ENCODE peak calls at places on chromosome 15, in five cellular contexts. X is BE2C, C is omental fat pad, G is HCT116, V is fibroblast of lung. Q is an unnamed sample.

GRCh38 chr15:74428442-74428787 is 5.3 kb downstream of the SEMA7A start:
- DNase-seq in G (no peak), X (no peak), C (no peak), V (no peak), Q (no peak)

GRCh38 chr15:42065478-42065877 is 28.9 kb downstream of the PLA2G4D start:
- DNase-seq in C (no peak), V (no peak), G (no peak), X (no peak), Q (no peak)

GRCh38 chr15:43071451-43071850 is 34.4 kb downstream of the UBR1 start:
- DNase-seq in V (no peak), G (no peak), X (no peak), C (no peak), Q (no peak)

GRCh38 chr15:77901921-77902750 is 175.4 kb downstream of the TBC1D2B start:
- DNase-seq in C (no peak), G (no peak), X (peak), V (no peak), Q (peak)

GRCh38 chr15:60893886-60894285 is 335.2 kb downstream of the RORA start:
- DNase-seq in C (no peak), X (no peak), V (no peak), G (no peak), Q (no peak)

GRCh38 chr15:96122077-96123027 is 208.1 kb upstream of the NR2F2 start:
- DNase-seq in G (peak), C (no peak), X (no peak), V (peak), Q (no peak)

GRCh38 chr15:96115642-96116041 is 214.9 kb upstream of the NR2F2 start:
- DNase-seq in X (no peak), V (peak), G (no peak), C (no peak), Q (no peak)

GRCh38 chr15:57550640-57551039 is 41.1 kb upstream of the MYZAP start:
- DNase-seq in G (no peak), X (no peak), V (no peak), C (no peak), Q (no peak)

GRCh38 chr15:25339431-25339830 is 99.4 kb downstream of the UBE3A start:
- DNase-seq in V (no peak), X (no peak), G (no peak), C (no peak), Q (no peak)

GRCh38 chr15:51382787-51383186 is 41.3 kb downstream of the GLDN start:
- DNase-seq in X (peak), C (no peak), G (peak), V (peak), Q (peak)

GRCh38 chr15:41061667-41062066 is 54.4 kb downstream of the INO80 start:
- DNase-seq in G (no peak), X (no peak), C (no peak), V (no peak), Q (no peak)

GRCh38 chr15:78016860-78017259 is 60.7 kb downstream of the TBC1D2B start:
- DNase-seq in G (no peak), X (no peak), V (no peak), C (no peak), Q (no peak)

GRCh38 chr15:95522533-95522932 is 808.0 kb upstream of the NR2F2 start:
- DNase-seq in G (no peak), X (no peak), V (peak), C (no peak), Q (no peak)

GRCh38 chr15:66707310-66708160 is 5.5 kb downstream of the SMAD6 start:
- DNase-seq in V (peak), X (peak), C (no peak), G (no peak), Q (peak)

GRCh38 chr15:83959477-83959876 is 276.1 kb upstream of the GOLGA6L4 start:
- DNase-seq in V (no peak), G (no peak), X (no peak), C (no peak), Q (no peak)
- TF ChIP-seq CTCF in V (no peak), G (no peak), X (no peak), C (no peak), Q (no peak)

GRCh38 chr15:101232677-101233076 is 19.2 kb downstream of the CHSY1 start:
- DNase-seq in C (no peak), V (no peak), G (no peak), X (no peak), Q (no peak)
- TF ChIP-seq CTCF in C (no peak), V (no peak), G (no peak), X (no peak), Q (no peak)

GRCh38 chr15:88450125-88450798 is 16.9 kb downstream of the MRPL46 start:
- DNase-seq in X (peak), V (peak), C (peak), G (peak), Q (peak)
- TF ChIP-seq CTCF in X (peak), V (peak), C (no peak), G (peak), Q (peak)

DNA sequence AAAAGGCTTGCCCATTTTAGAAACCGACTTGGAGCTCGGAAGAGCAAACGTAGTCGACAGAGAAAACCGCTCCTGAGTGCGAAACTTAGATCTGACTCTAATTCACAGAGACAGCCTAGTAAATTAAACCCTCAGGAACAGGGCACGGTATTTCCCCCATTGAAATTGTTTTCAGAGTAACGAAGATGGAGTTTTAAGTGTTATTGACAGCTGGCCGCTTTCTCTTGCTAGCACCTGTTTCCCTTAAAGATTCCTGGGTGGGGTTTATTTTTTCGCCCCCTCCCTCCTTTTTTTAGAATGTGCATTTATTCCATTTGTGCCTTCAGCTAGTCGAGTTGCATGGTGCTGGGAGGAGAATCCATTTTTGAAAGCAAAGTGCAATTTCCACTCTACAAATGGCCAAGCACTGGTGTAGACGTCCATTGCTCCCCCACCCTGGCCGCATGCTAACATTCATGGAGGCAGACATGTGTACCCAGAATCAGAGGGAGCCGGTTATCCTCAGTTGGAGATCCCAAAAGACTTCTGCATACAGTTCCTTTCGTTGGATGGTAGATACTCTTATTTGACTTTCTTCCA is 532.0 kb upstream of the SEMA6D start:
- DNase-seq in V (peak), G (no peak), C (no peak), X (no peak), Q (no peak)
- TF ChIP-seq CTCF in V (no peak), G (no peak), C (no peak), X (no peak), Q (no peak)

DNA sequence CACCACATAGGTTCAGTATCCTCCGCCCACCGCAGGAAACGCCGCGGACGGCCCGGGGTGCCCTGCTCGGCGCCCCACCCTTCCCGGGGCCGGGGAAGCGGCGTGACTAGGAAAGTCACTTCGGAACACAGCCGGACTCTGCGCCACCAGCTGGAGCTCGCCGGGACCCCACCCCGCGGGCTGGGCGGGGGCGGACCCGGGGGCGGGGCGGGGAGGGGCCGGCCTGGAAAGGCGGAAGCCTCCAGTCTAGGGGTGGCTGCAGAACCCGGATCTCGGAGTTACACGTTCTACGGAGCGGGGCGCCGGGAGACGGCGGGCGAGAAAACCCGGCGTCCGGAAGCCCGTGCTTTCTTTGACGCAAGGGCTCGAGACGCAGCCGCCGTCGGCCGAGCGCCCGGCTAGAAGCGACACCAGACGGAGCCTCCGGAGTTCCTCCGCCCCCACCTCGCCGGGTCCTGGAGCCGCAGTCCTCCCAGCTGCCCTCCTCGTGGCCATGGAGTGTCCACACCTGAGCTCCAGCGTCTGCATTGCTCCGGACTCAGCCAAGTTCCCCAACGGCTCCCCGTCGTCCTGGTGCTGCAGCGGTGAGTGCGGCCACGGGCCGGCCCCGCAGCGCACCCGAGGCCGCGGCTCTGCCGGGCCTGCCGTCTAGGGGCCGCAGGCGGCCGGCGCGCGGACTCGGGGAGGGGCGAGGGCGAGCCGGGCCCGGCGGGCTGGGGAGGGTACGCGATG is at the start of gene USP3:
- DNase-seq in V (peak), G (peak), C (peak), X (peak), Q (peak)
- TF ChIP-seq CTCF in V (peak), G (no peak), C (no peak), X (no peak), Q (peak)